ENCODE peak calls at places on chromosomes 16 and 17, in eight cellular contexts. One of them, this sample, is unnamed.

GRCh38 chr17:74126179-74126900 is 77.1 kb upstream of the RPL38 start:
- DNase-seq in AG09309: no peak
- DNase-seq in cardiac fibroblast: no peak
- DNase-seq in endodermal cell: peak
- DNase-seq in mesendoderm: no peak
- DNase-seq in thoracic aorta: no peak
- DNase-seq in fibroblast of pulmonary artery: no peak
- DNase-seq in upper lobe of right lung: peak
- DNase-seq in this sample: no peak

GRCh38 chr16:68644715-68645493 is at the start of gene CDH3:
- DNase-seq in AG09309: no peak
- DNase-seq in cardiac fibroblast: no peak
- DNase-seq in endodermal cell: peak
- DNase-seq in mesendoderm: peak
- DNase-seq in thoracic aorta: no peak
- DNase-seq in fibroblast of pulmonary artery: peak
- DNase-seq in upper lobe of right lung: peak
- DNase-seq in this sample: no peak

GRCh38 chr16:68972008-68972407 is 128.7 kb downstream of the TANGO6 start:
- DNase-seq in AG09309: no peak
- DNase-seq in cardiac fibroblast: no peak
- DNase-seq in endodermal cell: peak
- DNase-seq in mesendoderm: peak
- DNase-seq in thoracic aorta: no peak
- DNase-seq in fibroblast of pulmonary artery: no peak
- DNase-seq in upper lobe of right lung: no peak
- DNase-seq in this sample: no peak

GRCh38 chr16:12002447-12003006 is 26.0 kb downstream of the SNX29 start:
- DNase-seq in AG09309: no peak
- DNase-seq in cardiac fibroblast: peak
- DNase-seq in endodermal cell: no peak
- DNase-seq in mesendoderm: no peak
- DNase-seq in thoracic aorta: no peak
- DNase-seq in fibroblast of pulmonary artery: peak
- DNase-seq in upper lobe of right lung: no peak
- DNase-seq in this sample: no peak

GRCh38 chr16:53952215-53953208 is 248.6 kb downstream of the FTO start:
- DNase-seq in AG09309: no peak
- DNase-seq in cardiac fibroblast: peak
- DNase-seq in endodermal cell: no peak
- DNase-seq in mesendoderm: no peak
- DNase-seq in thoracic aorta: no peak
- DNase-seq in fibroblast of pulmonary artery: peak
- DNase-seq in upper lobe of right lung: no peak
- DNase-seq in this sample: peak

GRCh38 chr16:52545544-52546262 is 1.2 kb downstream of the TOX3 start:
- DNase-seq in AG09309: no peak
- DNase-seq in cardiac fibroblast: no peak
- DNase-seq in endodermal cell: peak
- DNase-seq in mesendoderm: peak
- DNase-seq in thoracic aorta: no peak
- DNase-seq in fibroblast of pulmonary artery: no peak
- DNase-seq in upper lobe of right lung: no peak
- DNase-seq in this sample: no peak

GRCh38 chr16:69276143-69277115 is 34.7 kb upstream of the VPS4A start:
- DNase-seq in AG09309: peak
- DNase-seq in cardiac fibroblast: peak
- DNase-seq in endodermal cell: no peak
- DNase-seq in mesendoderm: no peak
- DNase-seq in thoracic aorta: peak
- DNase-seq in fibroblast of pulmonary artery: peak
- DNase-seq in upper lobe of right lung: no peak
- DNase-seq in this sample: no peak

GRCh38 chr17:31433091-31433790 is 41.8 kb downstream of the RAB11FIP4 start:
- DNase-seq in AG09309: no peak
- DNase-seq in cardiac fibroblast: no peak
- DNase-seq in endodermal cell: no peak
- DNase-seq in mesendoderm: no peak
- DNase-seq in thoracic aorta: no peak
- DNase-seq in fibroblast of pulmonary artery: no peak
- DNase-seq in upper lobe of right lung: no peak
- DNase-seq in this sample: no peak

GRCh38 chr17:15342460-15342859 is 1.1 kb upstream of the TEKT3 start:
- DNase-seq in AG09309: no peak
- DNase-seq in cardiac fibroblast: no peak
- DNase-seq in endodermal cell: no peak
- DNase-seq in mesendoderm: no peak
- DNase-seq in thoracic aorta: no peak
- DNase-seq in fibroblast of pulmonary artery: no peak
- DNase-seq in upper lobe of right lung: no peak
- DNase-seq in this sample: no peak

GRCh38 chr17:61250335-61250890 is 149.2 kb upstream of the TBX2 start:
- DNase-seq in AG09309: no peak
- DNase-seq in cardiac fibroblast: peak
- DNase-seq in endodermal cell: no peak
- DNase-seq in mesendoderm: no peak
- DNase-seq in thoracic aorta: no peak
- DNase-seq in fibroblast of pulmonary artery: peak
- DNase-seq in upper lobe of right lung: no peak
- DNase-seq in this sample: peak

GRCh38 chr17:28488884-28489276 is 15.4 kb downstream of the SLC13A2 start:
- DNase-seq in AG09309: no peak
- DNase-seq in cardiac fibroblast: no peak
- DNase-seq in endodermal cell: no peak
- DNase-seq in mesendoderm: no peak
- DNase-seq in thoracic aorta: no peak
- DNase-seq in fibroblast of pulmonary artery: no peak
- DNase-seq in upper lobe of right lung: no peak
- DNase-seq in this sample: no peak

GRCh38 chr17:66444001-66444400 is 141.6 kb downstream of the PRKCA start:
- DNase-seq in AG09309: no peak
- DNase-seq in cardiac fibroblast: no peak
- DNase-seq in endodermal cell: no peak
- DNase-seq in mesendoderm: no peak
- DNase-seq in thoracic aorta: no peak
- DNase-seq in fibroblast of pulmonary artery: no peak
- DNase-seq in upper lobe of right lung: no peak
- DNase-seq in this sample: no peak

GRCh38 chr17:31824771-31825360 is 34.2 kb downstream of the COPRS start:
- DNase-seq in AG09309: peak
- DNase-seq in cardiac fibroblast: no peak
- DNase-seq in endodermal cell: no peak
- DNase-seq in mesendoderm: no peak
- DNase-seq in thoracic aorta: no peak
- DNase-seq in fibroblast of pulmonary artery: no peak
- DNase-seq in upper lobe of right lung: no peak
- DNase-seq in this sample: no peak

GRCh38 chr17:76678330-76678729 is 32.4 kb downstream of the MXRA7 start:
- DNase-seq in AG09309: no peak
- DNase-seq in cardiac fibroblast: no peak
- DNase-seq in endodermal cell: no peak
- DNase-seq in mesendoderm: no peak
- DNase-seq in thoracic aorta: no peak
- DNase-seq in fibroblast of pulmonary artery: no peak
- DNase-seq in upper lobe of right lung: no peak
- DNase-seq in this sample: no peak

GRCh38 chr16:61901689-61902088 is 134.5 kb downstream of the CDH8 start:
- DNase-seq in AG09309: no peak
- DNase-seq in cardiac fibroblast: no peak
- DNase-seq in endodermal cell: no peak
- DNase-seq in mesendoderm: no peak
- DNase-seq in thoracic aorta: no peak
- DNase-seq in fibroblast of pulmonary artery: no peak
- DNase-seq in upper lobe of right lung: no peak
- DNase-seq in this sample: no peak

GRCh38 chr17:36911007-36911406 is 26.3 kb upstream of the LHX1 start:
- DNase-seq in AG09309: no peak
- DNase-seq in cardiac fibroblast: no peak
- DNase-seq in endodermal cell: no peak
- DNase-seq in mesendoderm: no peak
- DNase-seq in thoracic aorta: no peak
- DNase-seq in fibroblast of pulmonary artery: no peak
- DNase-seq in upper lobe of right lung: no peak
- DNase-seq in this sample: no peak

GRCh38 chr17:49635121-49635520 is 42.8 kb downstream of the SPOP start:
- DNase-seq in AG09309: no peak
- DNase-seq in cardiac fibroblast: no peak
- DNase-seq in endodermal cell: no peak
- DNase-seq in mesendoderm: no peak
- DNase-seq in thoracic aorta: no peak
- DNase-seq in fibroblast of pulmonary artery: no peak
- DNase-seq in upper lobe of right lung: no peak
- DNase-seq in this sample: no peak

GRCh38 chr16:81296631-81297030 is 18.1 kb upstream of the GAN start:
- DNase-seq in AG09309: no peak
- DNase-seq in cardiac fibroblast: no peak
- DNase-seq in endodermal cell: no peak
- DNase-seq in mesendoderm: no peak
- DNase-seq in thoracic aorta: no peak
- DNase-seq in fibroblast of pulmonary artery: no peak
- DNase-seq in upper lobe of right lung: no peak
- DNase-seq in this sample: no peak

GRCh38 chr16:53643474-53643873 is 60.2 kb downstream of the RPGRIP1L start:
- DNase-seq in AG09309: no peak
- DNase-seq in cardiac fibroblast: no peak
- DNase-seq in endodermal cell: no peak
- DNase-seq in mesendoderm: no peak
- DNase-seq in thoracic aorta: no peak
- DNase-seq in fibroblast of pulmonary artery: no peak
- DNase-seq in upper lobe of right lung: no peak
- DNase-seq in this sample: no peak

GRCh38 chr17:519450-520212 is 167.0 kb upstream of the RPH3AL start:
- DNase-seq in AG09309: no peak
- DNase-seq in cardiac fibroblast: no peak
- DNase-seq in endodermal cell: no peak
- DNase-seq in mesendoderm: no peak
- DNase-seq in thoracic aorta: no peak
- DNase-seq in fibroblast of pulmonary artery: no peak
- DNase-seq in upper lobe of right lung: no peak
- DNase-seq in this sample: no peak
- H3K4me3 ChIP-seq in AG09309: no peak
- H3K4me3 ChIP-seq in cardiac fibroblast: no peak
- H3K4me3 ChIP-seq in endodermal cell: no peak
- H3K4me3 ChIP-seq in mesendoderm: no peak
- H3K4me3 ChIP-seq in thoracic aorta: no peak
- H3K4me3 ChIP-seq in fibroblast of pulmonary artery: no peak
- H3K4me3 ChIP-seq in upper lobe of right lung: no peak
- H3K4me3 ChIP-seq in this sample: no peak

GRCh38 chr16:27333549-27333948 is 19.8 kb downstream of the IL4R start:
- DNase-seq in AG09309: no peak
- DNase-seq in cardiac fibroblast: no peak
- DNase-seq in endodermal cell: no peak
- DNase-seq in mesendoderm: no peak
- DNase-seq in thoracic aorta: no peak
- DNase-seq in fibroblast of pulmonary artery: no peak
- DNase-seq in upper lobe of right lung: no peak
- DNase-seq in this sample: no peak
- H3K4me3 ChIP-seq in AG09309: no peak
- H3K4me3 ChIP-seq in cardiac fibroblast: no peak
- H3K4me3 ChIP-seq in endodermal cell: no peak
- H3K4me3 ChIP-seq in mesendoderm: no peak
- H3K4me3 ChIP-seq in thoracic aorta: no peak
- H3K4me3 ChIP-seq in fibroblast of pulmonary artery: no peak
- H3K4me3 ChIP-seq in upper lobe of right lung: no peak
- H3K4me3 ChIP-seq in this sample: no peak

GRCh38 chr17:17109231-17109630 is 67.0 kb downstream of the MPRIP start:
- DNase-seq in AG09309: no peak
- DNase-seq in cardiac fibroblast: no peak
- DNase-seq in endodermal cell: no peak
- DNase-seq in mesendoderm: no peak
- DNase-seq in thoracic aorta: no peak
- DNase-seq in fibroblast of pulmonary artery: no peak
- DNase-seq in upper lobe of right lung: no peak
- DNase-seq in this sample: no peak
- H3K4me3 ChIP-seq in AG09309: no peak
- H3K4me3 ChIP-seq in cardiac fibroblast: no peak
- H3K4me3 ChIP-seq in endodermal cell: no peak
- H3K4me3 ChIP-seq in mesendoderm: no peak
- H3K4me3 ChIP-seq in thoracic aorta: no peak
- H3K4me3 ChIP-seq in fibroblast of pulmonary artery: no peak
- H3K4me3 ChIP-seq in upper lobe of right lung: no peak
- H3K4me3 ChIP-seq in this sample: no peak

DNA sequence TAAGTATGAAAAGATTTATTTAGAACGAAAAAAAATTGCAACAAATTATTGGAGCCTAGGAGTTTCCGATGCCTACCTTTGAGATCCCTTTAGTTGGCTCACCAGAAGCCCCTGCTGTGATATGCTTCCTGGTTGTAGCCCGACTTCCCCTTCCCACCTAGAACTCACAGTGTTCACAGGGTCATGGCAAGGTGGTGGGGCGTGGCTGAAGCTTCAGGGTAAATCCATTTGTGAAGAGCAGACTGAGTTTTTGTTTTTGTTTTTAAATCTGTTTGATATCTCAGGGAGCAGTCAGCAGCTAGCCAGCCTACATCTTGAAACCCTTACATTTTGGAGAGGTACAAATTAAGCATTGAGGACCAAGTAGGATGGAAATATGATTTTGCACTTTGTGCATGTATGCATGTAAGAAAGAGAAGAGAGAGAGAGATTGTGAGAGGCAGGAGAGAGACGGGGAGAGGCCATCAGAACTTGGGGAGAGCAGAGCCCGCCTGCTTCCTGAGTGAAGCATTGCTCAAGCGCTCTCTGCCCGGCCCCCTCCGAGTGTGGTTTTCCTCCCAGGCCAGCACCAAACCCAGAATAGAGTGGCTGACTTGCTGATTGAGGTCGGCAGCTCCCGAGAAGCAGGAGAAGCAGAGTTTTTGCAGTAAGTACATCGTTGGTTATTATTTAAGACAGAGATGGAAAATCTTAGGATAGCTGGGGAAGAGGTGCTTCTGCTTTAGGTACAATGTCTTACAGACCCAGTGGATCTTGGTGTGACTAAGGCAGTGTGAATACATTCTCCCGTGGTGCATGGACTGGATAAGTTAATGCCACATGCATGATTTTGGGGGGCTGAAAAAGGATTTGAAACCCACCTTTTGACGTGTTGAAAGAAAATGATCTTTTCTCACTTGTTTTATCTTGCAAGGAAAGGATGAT is 64.2 kb downstream of the SPECC1 start:
- DNase-seq in AG09309: no peak
- DNase-seq in cardiac fibroblast: peak
- DNase-seq in endodermal cell: no peak
- DNase-seq in mesendoderm: no peak
- DNase-seq in thoracic aorta: no peak
- DNase-seq in fibroblast of pulmonary artery: peak
- DNase-seq in upper lobe of right lung: no peak
- DNase-seq in this sample: no peak
- H3K4me3 ChIP-seq in AG09309: no peak
- H3K4me3 ChIP-seq in cardiac fibroblast: no peak
- H3K4me3 ChIP-seq in endodermal cell: no peak
- H3K4me3 ChIP-seq in mesendoderm: no peak
- H3K4me3 ChIP-seq in thoracic aorta: peak
- H3K4me3 ChIP-seq in fibroblast of pulmonary artery: no peak
- H3K4me3 ChIP-seq in upper lobe of right lung: peak
- H3K4me3 ChIP-seq in this sample: no peak

GRCh38 chr16:29876186-29876577 is 13.2 kb upstream of the CDIPT start:
- DNase-seq in AG09309: no peak
- DNase-seq in cardiac fibroblast: no peak
- DNase-seq in endodermal cell: peak
- DNase-seq in mesendoderm: peak
- DNase-seq in thoracic aorta: no peak
- DNase-seq in fibroblast of pulmonary artery: no peak
- DNase-seq in upper lobe of right lung: no peak
- DNase-seq in this sample: no peak
- H3K4me3 ChIP-seq in AG09309: peak
- H3K4me3 ChIP-seq in cardiac fibroblast: peak
- H3K4me3 ChIP-seq in endodermal cell: no peak
- H3K4me3 ChIP-seq in mesendoderm: peak
- H3K4me3 ChIP-seq in thoracic aorta: peak
- H3K4me3 ChIP-seq in fibroblast of pulmonary artery: peak
- H3K4me3 ChIP-seq in upper lobe of right lung: peak
- H3K4me3 ChIP-seq in this sample: no peak

This sample was measured in epithelial cell of proximal tubule.